ENCODE peak calls at places on chromosomes 2 and 18, in four cellular contexts. H is tibial nerve, V is psoas muscle, E is WERI-Rb-1. R is an unnamed sample.
A peak's percentile ranks its signal among the peaks of the same experiment; 100 is the strongest.

GRCh38 chr2:184597571-184597980 is 753 bp upstream of the ZNF804A start:
- DNase-seq in H (no peak), E (peak; percentile 8), V (no peak), R (no peak)

GRCh38 chr2:208062113-208062512 is 36.8 kb upstream of the PLEKHM3 start:
- DNase-seq in V (no peak), H (no peak), E (peak; percentile 23), R (no peak)

GRCh38 chr2:219331560-219332213 is 857 bp downstream of the RESP18 start:
- DNase-seq in E (no peak), H (no peak), V (peak; percentile 35), R (no peak)

GRCh38 chr2:99140056-99140859 is 1.2 kb upstream of the C2orf15 start:
- DNase-seq in H (no peak), V (no peak), E (no peak), R (no peak)

GRCh38 chr2:240454031-240454901 is 18.8 kb downstream of the GPC1 start:
- DNase-seq in V (peak; percentile 16), H (no peak), E (no peak), R (no peak)

GRCh38 chr2:159379181-159379580 is 92.7 kb upstream of the WDSUB1 start:
- DNase-seq in V (no peak), E (no peak), H (no peak), R (no peak)

GRCh38 chr2:129133692-129134641 is 815.3 kb upstream of the HS6ST1 start:
- DNase-seq in E (no peak), H (no peak), V (no peak), R (no peak)

GRCh38 chr2:64017811-64018714 is 1.2 kb downstream of the VPS54 start:
- DNase-seq in E (no peak), H (no peak), V (no peak), R (no peak)

GRCh38 chr2:65128297-65129190 is 1.4 kb downstream of the RAB1A start:
- DNase-seq in H (no peak), V (no peak), E (no peak), R (peak; percentile 30)

DNA sequence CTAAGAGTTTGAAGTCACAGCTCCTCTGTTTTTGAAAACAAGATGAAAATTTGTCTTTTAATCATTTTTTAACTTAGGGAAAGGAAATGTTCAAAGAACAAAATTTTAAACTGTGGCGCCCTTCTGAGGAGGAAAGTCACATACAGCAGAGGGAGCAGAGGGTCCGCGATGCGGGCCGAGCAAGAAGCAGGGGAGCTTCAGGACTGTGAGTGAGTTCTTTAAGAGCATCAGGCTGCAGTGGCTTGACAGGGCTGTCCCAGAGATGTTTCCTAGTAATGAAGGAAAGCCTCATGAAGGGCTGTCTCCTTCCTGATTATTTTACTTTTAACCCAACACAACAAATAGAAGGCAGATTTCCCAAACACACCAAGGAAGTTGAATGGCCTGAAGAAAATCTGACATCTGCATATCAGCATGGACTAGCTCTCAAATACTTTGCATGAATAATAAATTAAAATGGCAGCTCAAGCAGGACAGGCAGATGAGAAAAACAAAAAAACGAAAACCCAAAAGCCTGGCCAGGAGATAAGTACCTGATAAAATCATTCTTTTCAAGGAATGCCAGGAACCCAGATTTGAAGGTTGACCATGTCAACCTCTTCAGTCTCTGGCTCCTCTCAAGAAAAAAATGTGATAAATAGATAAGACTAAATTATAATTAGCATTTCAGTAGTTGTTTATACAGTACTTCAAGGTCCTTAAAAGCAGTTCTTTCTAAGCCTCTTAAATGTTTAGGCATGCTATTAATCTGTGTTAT is 60.8 kb downstream of the SLC40A1 start:
- DNase-seq in H (no peak), E (no peak), V (no peak), R (no peak)
- H3K27ac ChIP-seq in H (no peak overlapping the region), E (no peak overlapping the region), V (no peak overlapping the region), R (peak overlapping the region; percentile 77)

GRCh38 chr2:163800889-163801498 is 65.2 kb upstream of the FIGN start:
- DNase-seq in V (no peak), E (peak; percentile 85), H (no peak), R (no peak)
- H3K27ac ChIP-seq in V (peak overlapping the region; percentile 3), E (no peak overlapping the region), H (peak overlapping the region; percentile 70), R (no peak overlapping the region)

DNA sequence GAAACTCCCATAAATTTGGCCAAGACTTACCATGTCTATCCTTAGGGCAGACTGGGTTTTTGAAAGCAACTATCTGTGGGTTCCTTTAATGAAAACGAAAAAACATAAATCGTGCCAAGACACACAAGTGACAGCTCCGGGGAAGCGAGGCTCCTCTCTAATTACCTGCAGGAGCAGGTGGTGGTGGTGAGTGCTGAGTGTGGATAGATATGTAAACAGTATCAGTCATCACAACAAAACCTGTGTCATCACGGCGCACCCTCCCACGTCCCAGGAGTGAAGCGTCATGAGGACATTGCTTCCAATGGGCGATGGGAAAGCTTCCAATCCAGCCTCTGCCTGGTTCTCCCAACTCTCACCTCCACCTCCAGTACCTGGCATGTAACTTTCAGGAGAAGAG is 31.3 kb downstream of the ACKR3 start:
- DNase-seq in H (no peak), E (no peak), V (no peak), R (no peak)
- H3K27ac ChIP-seq in H (no peak overlapping the region), E (no peak overlapping the region), V (no peak overlapping the region), R (no peak overlapping the region)

GRCh38 chr18:57915241-57915640 is 112.1 kb upstream of the ATP8B1 start:
- DNase-seq in V (no peak), E (no peak), H (no peak), R (no peak)

GRCh38 chr18:57918601-57919000 is 115.5 kb upstream of the ATP8B1 start:
- DNase-seq in H (no peak), E (peak; percentile 78), V (no peak), R (no peak)

GRCh38 chr18:57913686-57914085 is 110.6 kb upstream of the ATP8B1 start:
- DNase-seq in H (no peak), E (no peak), V (no peak), R (no peak)

GRCh38 chr18:57916684-57917083 is 113.6 kb upstream of the ATP8B1 start:
- DNase-seq in E (no peak), H (no peak), V (no peak), R (no peak)

GRCh38 chr18:57915848-57916596 is 112.9 kb upstream of the ATP8B1 start:
- DNase-seq in H (no peak), E (peak; percentile 79), V (no peak), R (no peak)
- H3K27ac ChIP-seq in H (peak overlapping the region; percentile 26), E (peak overlapping the region; percentile 87), V (no peak overlapping the region), R (no peak overlapping the region)

GRCh38 chr2:230128943-230129342 is 60.2 kb upstream of the SLC16A14 start:
- DNase-seq in H (no peak), V (no peak), E (no peak), R (peak; percentile 37)
- H3K27ac ChIP-seq in H (peak overlapping the region; percentile 73), V (no peak overlapping the region), E (no peak overlapping the region), R (peak overlapping the region; percentile 67)

GRCh38 chr2:231348173-231348572 is 47.3 kb upstream of the B3GNT7 start:
- DNase-seq in E (no peak), H (no peak), V (no peak), R (no peak)

GRCh38 chr2:231355802-231356473 is 39.6 kb upstream of the B3GNT7 start:
- DNase-seq in V (no peak), H (no peak), E (no peak), R (peak; percentile 29)

GRCh38 chr2:231348703-231349373 is 46.7 kb upstream of the B3GNT7 start:
- DNase-seq in H (no peak), V (no peak), E (no peak), R (no peak)

GRCh38 chr2:231353469-231353868 is 42.0 kb upstream of the B3GNT7 start:
- DNase-seq in H (no peak), E (no peak), V (no peak), R (no peak)

DNA sequence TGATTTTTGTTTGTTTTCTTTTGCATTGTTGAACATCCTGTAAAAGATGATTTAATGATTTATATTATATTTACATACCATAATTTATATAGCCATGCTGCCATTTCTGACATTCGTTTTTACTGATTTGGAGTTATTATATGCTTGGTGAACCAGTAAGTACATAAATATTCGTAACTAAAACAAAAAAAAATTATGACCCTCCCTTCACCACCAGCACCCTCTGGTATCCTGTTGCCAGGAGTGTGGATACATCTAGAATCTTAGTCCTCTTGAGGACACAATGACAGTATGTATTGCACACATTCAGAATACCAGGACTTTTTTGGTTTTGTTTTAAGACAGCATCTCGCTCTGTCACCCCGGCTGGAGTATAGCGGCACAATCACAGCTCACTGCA is 43.9 kb upstream of the B3GNT7 start:
- DNase-seq in H (no peak), E (no peak), V (no peak), R (no peak)
- H3K27ac ChIP-seq in H (no peak overlapping the region), E (no peak overlapping the region), V (no peak overlapping the region), R (no peak overlapping the region)

DNA sequence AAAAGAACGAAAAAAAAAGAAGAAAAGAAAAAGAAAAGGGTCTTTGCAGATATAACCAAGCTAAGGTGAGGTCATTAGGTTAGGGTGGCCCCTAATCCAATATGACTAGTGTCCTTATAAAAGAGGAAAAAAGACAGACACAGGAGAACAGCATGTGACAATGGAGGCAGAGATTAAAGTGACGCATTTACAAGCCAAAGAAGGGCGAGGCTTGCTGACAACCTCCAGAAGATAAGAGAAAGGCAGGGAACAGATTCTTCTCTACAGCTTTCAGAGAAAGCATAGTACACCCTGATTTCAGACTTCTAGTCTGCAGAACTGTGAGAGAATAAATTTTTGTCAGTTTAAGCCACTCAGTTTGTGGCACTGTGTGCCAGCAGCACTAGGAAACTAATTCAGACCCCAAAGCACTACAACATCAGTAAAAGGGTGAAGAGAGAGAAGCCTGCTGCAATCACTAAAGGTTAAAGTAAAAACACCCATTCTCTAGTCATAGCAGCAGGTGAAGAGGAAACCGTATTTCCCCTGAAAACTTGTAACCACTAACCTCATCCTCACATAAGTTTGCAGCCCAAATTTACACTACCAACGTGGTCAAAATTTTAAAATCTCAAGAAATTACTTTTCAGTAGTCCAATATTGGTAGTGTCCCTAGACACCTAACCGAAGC is 17.6 kb downstream of the REEP1 start:
- DNase-seq in H (no peak), V (no peak), E (no peak), R (no peak)
- H3K27ac ChIP-seq in H (no peak overlapping the region), V (no peak overlapping the region), E (no peak overlapping the region), R (no peak overlapping the region)

R was measured in uterus.